ENCODE peak calls at places on chromosomes 7 and 10, in six cellular contexts. S is NCI-H1105 treated with DMSO at 0.1 percent for 48 hours, R is cerebellar nuclear complex, O is aorta, H is GM23248, I is HEK293T. W is an unnamed sample.

GRCh38 chr7:87146740-87147386 is 5.4 kb upstream of the DMTF1 start:
- DNase-seq in I (no peak), O (peak; percentile 61), H (no peak), S (no peak), R (no peak), W (no peak)

GRCh38 chr7:28686418-28686800 is 271.7 kb downstream of the TRIL start:
- DNase-seq in R (no peak), H (peak; percentile 86), I (peak; percentile 50), O (no peak), S (no peak), W (peak; percentile 38)

GRCh38 chr10:78937800-78938694 is 130.7 kb upstream of the ZMIZ1 start:
- DNase-seq in S (no peak), O (no peak), I (no peak), H (no peak), R (no peak), W (no peak)

GRCh38 chr7:84025332-84025927 is 169.2 kb downstream of the SEMA3A start:
- DNase-seq in I (no peak), O (no peak), S (no peak), H (peak; percentile 95), R (no peak), W (peak; percentile 84)

GRCh38 chr7:149320313-149321124 is 58.5 kb downstream of the ZNF783 start:
- DNase-seq in H (no peak), S (no peak), I (no peak), R (no peak), O (no peak), W (no peak)

GRCh38 chr10:68598978-68599753 is 39.0 kb downstream of the TET1 start:
- DNase-seq in S (peak; percentile 46), I (peak; percentile 8), R (no peak), O (no peak), H (peak; percentile 41), W (peak; percentile 32)

GRCh38 chr10:15896654-15897053 is 36.3 kb upstream of the MINDY3 start:
- DNase-seq in I (no peak), R (no peak), S (no peak), O (no peak), H (no peak), W (no peak)

GRCh38 chr7:71480814-71481213 is 348.9 kb downstream of the GALNT17 start:
- DNase-seq in S (no peak), H (no peak), R (no peak), O (no peak), I (no peak), W (no peak)

GRCh38 chr7:96246972-96247371 is 74.9 kb downstream of the SLC25A13 start:
- DNase-seq in R (no peak), H (no peak), I (no peak), S (peak; percentile 97), O (no peak), W (no peak)

GRCh38 chr10:102963237-102963886 is 45.3 kb downstream of the CNNM2 start:
- DNase-seq in S (no peak), O (no peak), H (no peak), R (no peak), I (no peak), W (no peak)

GRCh38 chr10:93080350-93081046 is 6.8 kb downstream of the CYP26A1 start:
- DNase-seq in S (no peak), O (no peak), I (peak; percentile 80), R (no peak), H (peak; percentile 66), W (no peak)

GRCh38 chr10:127216284-127216683 is 19.9 kb upstream of the INSYN2A start:
- DNase-seq in H (no peak), I (no peak), R (no peak), O (no peak), S (no peak), W (no peak)

GRCh38 chr7:31938650-31939049 is 131.6 kb downstream of the PDE1C start:
- DNase-seq in S (no peak), R (no peak), H (peak; percentile 73), O (no peak), I (peak; percentile 8), W (no peak)

GRCh38 chr10:89279449-89279869 is 22.4 kb upstream of the IFIT2 start:
- DNase-seq in S (peak; percentile 69), O (no peak), R (no peak), H (no peak), I (no peak), W (no peak)

W was measured in AG04450.